ENCODE peak calls at places on chromosomes 12 and 14, in four cellular contexts. J, W, M and C are unnamed samples.

GRCh38 chr12:62934799-62935674 is at the start of gene PPM1H:
- DNase-seq in J (peak), W (peak), M (peak), C (peak)

GRCh38 chr12:50778663-50779590 is 15.0 kb downstream of the ATF1 start:
- DNase-seq in W (no peak), M (no peak), J (no peak), C (no peak)

GRCh38 chr14:92607702-92608429 is 94.3 kb downstream of the RIN3 start:
- DNase-seq in W (peak), M (peak), J (no peak), C (no peak)

GRCh38 chr14:96202441-96203094 is 2.1 kb upstream of the BDKRB2 start:
- DNase-seq in W (no peak), J (peak), M (no peak), C (no peak)

GRCh38 chr12:131199221-131199620 is 245.5 kb downstream of the ADGRD1 start:
- DNase-seq in W (no peak), M (no peak), J (no peak), C (no peak)

GRCh38 chr12:122518908-122519307 is 7.8 kb downstream of the RSRC2 start:
- DNase-seq in M (no peak), W (no peak), J (no peak), C (no peak)

GRCh38 chr14:35747379-35747778 is 61.7 kb downstream of the RALGAPA1 start:
- DNase-seq in W (no peak), M (peak), J (no peak), C (no peak)

GRCh38 chr14:99560946-99561683 is 42.9 kb downstream of the CCDC85C start:
- DNase-seq in W (no peak), M (no peak), J (peak), C (no peak)

GRCh38 chr12:30862486-30862885 is 64.1 kb upstream of the TSPAN11 start:
- DNase-seq in M (no peak), W (peak), J (peak), C (no peak)

GRCh38 chr12:55974308-55974724 is 438 bp downstream of the RAB5B start:
- DNase-seq in W (peak), J (peak), M (peak), C (peak)